ENCODE peak calls at places on chromosomes 13 and 19, in ten cellular contexts. D is Panc1, E is activated B cell treated with CpG ODN at 0.5 μM for 24 hours, W is B cell, V is lower leg skin, P is Caco-2, F is A549, H is IMR-90, C is left ventricle myocardium inferior, X is kidney. Y is an unnamed sample.

GRCh38 chr13:48857576-48857975 is 118.1 kb upstream of the FNDC3A start:
- DNase-seq in P (no peak), V (no peak), F (no peak), X (no peak), W (no peak), E (no peak), H (no peak), D (no peak), C (no peak), Y (no peak)

GRCh38 chr13:109784590-109785140 is 1.7 kb downstream of the IRS2 start:
- DNase-seq in X (peak), D (no peak), F (no peak), P (peak), W (peak), V (peak), C (peak), E (peak), H (peak), Y (peak)

GRCh38 chr19:2554856-2555255 is 78.9 kb downstream of the GADD45B start:
- DNase-seq in C (peak), H (peak), X (peak), P (no peak), V (no peak), F (no peak), E (no peak), D (no peak), W (no peak), Y (no peak)

GRCh38 chr19:11540642-11541041 is 2.0 kb downstream of the CNN1 start:
- DNase-seq in E (no peak), V (no peak), D (no peak), P (no peak), H (no peak), W (no peak), C (no peak), X (no peak), F (no peak), Y (no peak)

GRCh38 chr13:44857736-44858135 is 131.5 kb downstream of the NUFIP1 start:
- DNase-seq in V (no peak), E (no peak), H (no peak), W (no peak), F (no peak), P (no peak), D (no peak), X (no peak), C (no peak), Y (no peak)

GRCh38 chr19:28715157-28715556 is 497.8 kb downstream of the UQCRFS1 start:
- DNase-seq in C (no peak), E (no peak), P (no peak), V (no peak), F (no peak), D (no peak), X (no peak), H (no peak), W (no peak), Y (no peak)

GRCh38 chr19:42285546-42285945 is 16.4 kb upstream of the PRR19 start:
- DNase-seq in H (no peak), X (peak), D (no peak), W (peak), P (no peak), C (no peak), F (peak), V (no peak), E (no peak), Y (no peak)

GRCh38 chr19:39212377-39212742 is 8.3 kb upstream of the SYCN start:
- DNase-seq in P (peak), F (no peak), H (no peak), X (no peak), C (peak), W (peak), V (no peak), E (no peak), D (peak), Y (no peak)

GRCh38 chr13:77981191-77981925 is 62.7 kb upstream of the EDNRB start:
- DNase-seq in H (peak), P (no peak), X (no peak), V (no peak), C (no peak), D (no peak), W (no peak), F (no peak), E (no peak), Y (no peak)

GRCh38 chr13:89082623-89083022 is 1411.5 kb downstream of the SLITRK5 start:
- DNase-seq in P (no peak), D (no peak), E (no peak), C (no peak), X (no peak), H (no peak), V (no peak), W (no peak), F (no peak), Y (no peak)

GRCh38 chr19:47309038-47309437 is 623 bp upstream of the C5AR1 start:
- DNase-seq in X (no peak), E (no peak), F (no peak), W (no peak), V (no peak), P (no peak), D (no peak), H (no peak), C (no peak), Y (no peak)

GRCh38 chr13:33745370-33746324 is 72.3 kb upstream of the RFC3 start:
- DNase-seq in E (no peak), P (no peak), D (no peak), W (peak), C (no peak), H (no peak), V (no peak), F (no peak), X (no peak), Y (no peak)
- TF ChIP-seq CTCF in E (no peak), P (no peak), D (no peak), W (no peak), C (no peak), H (no peak), V (no peak), F (no peak), X (no peak), Y (no peak)

DNA sequence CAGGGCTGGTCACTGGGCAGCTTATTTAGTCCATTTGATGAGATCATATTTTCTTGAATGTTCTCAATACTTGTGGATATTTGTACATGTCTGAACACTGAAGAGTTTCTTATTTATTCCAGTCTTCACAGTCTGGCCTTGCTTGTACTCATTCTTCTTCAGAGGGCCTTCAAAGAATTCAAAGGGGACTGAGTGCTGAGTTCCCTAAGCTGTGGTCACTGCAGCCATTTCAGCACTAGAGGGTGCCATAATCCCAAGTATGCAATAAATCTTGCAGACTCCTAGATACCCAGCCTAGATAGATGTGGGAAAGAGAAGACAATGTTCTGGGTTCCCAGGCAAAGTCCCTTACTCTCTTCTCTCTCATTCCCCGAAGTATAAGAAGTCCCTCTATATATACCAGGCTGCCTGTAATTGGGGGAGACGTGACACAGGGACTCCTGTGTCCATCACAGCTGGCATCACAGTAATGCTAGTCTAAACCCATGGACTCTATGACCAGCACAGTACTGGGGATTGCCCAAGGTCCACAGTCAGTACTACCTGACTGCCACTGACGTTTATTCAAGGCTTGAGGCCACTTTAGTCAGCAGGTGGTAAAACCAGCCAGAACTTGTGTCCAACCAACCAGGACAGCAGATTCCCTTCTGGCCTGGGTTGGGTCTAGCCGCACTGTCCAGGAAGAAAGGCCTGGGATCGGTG is 8.9 kb upstream of the VN1R1 start:
- DNase-seq in F (peak), D (no peak), P (peak), W (peak), E (no peak), X (no peak), H (peak), C (no peak), V (no peak), Y (no peak)
- TF ChIP-seq CTCF in F (peak), D (peak), P (peak), W (peak), E (no peak), X (no peak), H (peak), C (peak), V (no peak), Y (no peak)

GRCh38 chr19:45368737-45369340 is 1.5 kb downstream of the ERCC2 start:
- DNase-seq in V (no peak), E (no peak), X (no peak), C (no peak), W (no peak), F (no peak), H (no peak), D (no peak), P (no peak), Y (no peak)
- TF ChIP-seq CTCF in V (no peak), E (no peak), X (no peak), C (no peak), W (no peak), F (no peak), H (no peak), D (no peak), P (no peak), Y (no peak)

DNA sequence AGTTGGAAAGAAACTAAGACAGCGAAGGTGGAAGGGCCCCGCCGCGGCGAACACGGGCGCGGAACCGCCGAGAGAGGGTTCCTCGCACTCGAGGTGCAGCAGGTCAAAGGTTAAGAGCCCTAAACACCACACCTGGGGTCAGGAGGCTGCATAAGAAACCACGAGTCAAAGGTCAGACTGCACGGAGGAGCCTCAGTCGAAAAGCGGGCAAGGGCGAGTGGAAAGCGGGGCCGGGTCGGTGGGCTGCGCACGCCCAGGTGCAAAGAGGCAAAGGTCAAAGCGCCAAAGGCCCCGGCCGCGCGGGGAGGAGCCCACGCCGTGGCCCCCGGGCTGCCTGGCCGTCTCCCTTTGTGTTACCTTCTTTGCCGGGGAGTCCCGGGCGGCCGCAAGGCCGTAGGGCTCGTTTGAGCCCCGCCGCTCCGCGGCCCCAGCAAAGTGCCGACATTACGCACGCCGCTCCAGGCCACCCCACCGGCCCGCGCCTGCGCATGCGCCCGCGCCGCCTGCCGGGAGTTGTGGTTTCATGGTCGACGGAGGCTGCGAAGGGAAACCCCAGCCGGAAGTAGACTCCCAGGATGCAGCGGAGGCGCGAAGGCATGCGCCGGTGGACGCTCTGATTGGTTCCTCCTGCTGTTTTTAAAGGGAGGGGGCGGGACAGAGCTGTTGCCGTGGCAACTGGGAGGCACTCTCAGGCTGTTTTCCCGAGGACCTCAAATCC is at the start of gene POLRMT:
- DNase-seq in E (peak), P (peak), D (peak), C (peak), V (peak), X (peak), W (peak), H (peak), F (peak), Y (peak)
- TF ChIP-seq CTCF in E (no peak), P (no peak), D (no peak), C (peak), V (no peak), X (no peak), W (no peak), H (peak), F (no peak), Y (no peak)

GRCh38 chr13:30862707-30863106 is 43.4 kb upstream of the MEDAG start:
- DNase-seq in E (no peak), V (no peak), F (no peak), W (no peak), P (no peak), H (no peak), C (peak), D (no peak), X (no peak), Y (no peak)
- TF ChIP-seq CTCF in E (no peak), V (no peak), F (no peak), W (no peak), P (no peak), H (no peak), C (no peak), D (no peak), X (no peak), Y (no peak)

GRCh38 chr13:98143157-98143553 is 261 bp downstream of the FARP1 start:
- DNase-seq in E (no peak), X (peak), H (no peak), C (peak), D (no peak), V (no peak), F (peak), W (peak), P (no peak), Y (no peak)

GRCh38 chr13:98142427-98143156 is at the start of gene FARP1:
- DNase-seq in H (peak), C (peak), V (peak), P (peak), W (peak), D (no peak), X (peak), E (peak), F (peak), Y (no peak)

GRCh38 chr13:98143601-98144500 is 957 bp downstream of the FARP1 start:
- DNase-seq in P (peak), C (peak), W (peak), H (peak), X (no peak), V (peak), E (no peak), D (no peak), F (peak), Y (no peak)

GRCh38 chr13:98141938-98142426 is 912 bp upstream of the FARP1 start:
- DNase-seq in C (peak), X (no peak), W (peak), H (no peak), P (no peak), E (no peak), D (no peak), V (peak), F (no peak), Y (no peak)

DNA sequence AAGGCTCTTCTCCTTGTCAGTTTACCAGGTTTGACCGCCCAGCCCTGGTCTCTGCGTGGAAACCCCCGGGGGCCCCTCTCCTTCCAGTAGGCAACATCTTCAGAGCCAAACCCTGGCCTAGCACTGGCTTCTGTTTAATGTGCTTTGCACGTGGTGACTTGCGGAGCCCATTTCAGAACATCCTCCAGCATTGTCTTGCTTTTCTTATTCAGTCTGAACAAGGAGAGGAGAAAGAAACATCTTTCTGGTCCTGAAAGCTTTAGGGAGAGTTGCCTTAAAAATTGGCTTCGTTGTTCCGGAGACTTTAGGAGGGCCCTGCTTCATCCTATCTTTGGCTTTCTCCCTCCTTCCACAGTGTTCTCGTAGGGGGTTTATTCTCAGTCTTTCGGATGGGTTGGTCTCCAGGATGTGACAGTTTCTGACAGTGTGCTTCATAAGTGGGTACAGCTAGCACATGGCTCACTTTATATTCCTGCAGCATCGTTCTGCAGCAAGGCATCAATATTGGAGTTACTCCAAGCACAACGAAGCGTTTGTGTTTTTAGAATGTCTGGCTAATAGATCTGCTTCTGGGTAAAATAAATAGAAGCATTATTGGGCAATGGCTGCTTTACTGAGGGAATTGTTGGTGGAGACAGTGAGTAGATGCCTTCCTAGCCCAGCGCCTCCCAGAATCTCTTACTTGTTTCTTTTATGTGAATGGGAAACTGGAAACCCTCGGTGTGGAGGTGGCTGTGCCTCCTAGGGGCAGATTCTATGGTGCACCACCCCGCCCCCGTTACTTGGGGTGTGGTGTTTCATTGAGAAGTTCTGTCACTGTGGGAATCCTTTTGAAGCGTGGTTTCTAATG is 1.8 kb downstream of the FARP1 start:
- DNase-seq in X (no peak), F (no peak), W (no peak), P (peak), C (no peak), D (no peak), H (peak), E (no peak), V (no peak), Y (no peak)
- TF ChIP-seq CTCF in X (peak), F (no peak), W (no peak), P (no peak), C (no peak), D (peak), H (peak), E (no peak), V (no peak), Y (no peak)

GRCh38 chr19:48477696-48478338 is 8.6 kb downstream of the CYTH2 start:
- DNase-seq in F (no peak), H (no peak), C (no peak), P (no peak), X (no peak), D (no peak), W (no peak), E (no peak), V (no peak), Y (no peak)
- TF ChIP-seq CTCF in F (no peak), H (no peak), C (no peak), P (no peak), X (no peak), D (no peak), W (no peak), E (no peak), V (no peak), Y (no peak)

DNA sequence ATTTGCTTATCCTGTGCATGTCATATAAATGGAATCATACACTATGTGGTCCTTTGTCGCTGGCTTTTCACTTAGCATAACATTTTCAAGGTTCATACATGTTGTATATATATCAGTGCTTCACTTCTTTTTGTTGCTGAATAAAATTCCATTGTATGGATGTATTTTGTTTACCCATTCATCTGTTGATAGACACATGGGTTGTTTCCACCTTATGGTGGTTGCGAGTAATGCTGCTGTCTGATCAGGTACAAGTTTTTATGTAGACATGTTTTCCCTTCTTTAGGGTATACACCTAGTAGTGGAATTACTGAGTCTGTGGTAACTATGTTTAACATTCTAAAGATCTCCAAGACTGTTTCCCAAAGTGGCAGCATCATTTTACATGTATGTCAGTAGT is 102.5 kb downstream of the RNF17 start:
- DNase-seq in V (no peak), E (no peak), D (no peak), C (no peak), X (no peak), F (no peak), H (no peak), W (no peak), P (no peak), Y (no peak)
- TF ChIP-seq CTCF in V (no peak), E (no peak), D (no peak), C (no peak), X (no peak), F (no peak), H (no peak), W (no peak), P (peak), Y (no peak)

GRCh38 chr13:98449273-98449672 is 127.6 kb downstream of the STK24 start:
- DNase-seq in W (no peak), C (no peak), F (no peak), H (no peak), P (no peak), V (no peak), E (no peak), D (no peak), X (peak), Y (no peak)

GRCh38 chr13:98446234-98446621 is 130.7 kb downstream of the STK24 start:
- DNase-seq in E (peak), X (peak), V (no peak), H (no peak), C (no peak), W (no peak), F (no peak), P (no peak), D (no peak), Y (no peak)

GRCh38 chr13:98448642-98448928 is 128.3 kb downstream of the STK24 start:
- DNase-seq in H (no peak), P (no peak), F (no peak), C (no peak), X (no peak), D (no peak), V (no peak), W (no peak), E (no peak), Y (no peak)

GRCh38 chr13:98447130-98447529 is 129.8 kb downstream of the STK24 start:
- DNase-seq in D (no peak), C (no peak), H (no peak), P (no peak), W (no peak), F (no peak), E (no peak), V (no peak), X (peak), Y (no peak)

GRCh38 chr13:98447881-98448641 is 128.8 kb downstream of the STK24 start:
- DNase-seq in V (no peak), W (peak), H (no peak), E (no peak), F (peak), P (no peak), C (peak), D (no peak), X (peak), Y (peak)
- TF ChIP-seq CTCF in V (no peak), W (no peak), H (peak), E (no peak), F (peak), P (peak), C (peak), D (peak), X (peak), Y (no peak)

GRCh38 chr19:18919895-18920204 is 335 bp downstream of the DDX49 start:
- DNase-seq in C (no peak), E (no peak), D (no peak), W (no peak), F (no peak), X (no peak), H (no peak), P (no peak), V (no peak), Y (no peak)

GRCh38 chr19:18919086-18919894 is at the start of the genes COPE and DDX49:
- DNase-seq in D (peak), W (peak), P (peak), F (peak), H (peak), C (peak), E (peak), X (peak), V (peak), Y (peak)

GRCh38 chr19:18912933-18913332 is 6.3 kb downstream of the COPE start:
- DNase-seq in D (no peak), W (no peak), H (no peak), C (no peak), E (no peak), X (no peak), P (no peak), F (no peak), V (no peak), Y (no peak)

GRCh38 chr19:18913466-18913865 is 5.7 kb downstream of the COPE start:
- DNase-seq in C (no peak), V (no peak), F (no peak), D (no peak), P (no peak), W (no peak), E (no peak), X (no peak), H (no peak), Y (no peak)

DNA sequence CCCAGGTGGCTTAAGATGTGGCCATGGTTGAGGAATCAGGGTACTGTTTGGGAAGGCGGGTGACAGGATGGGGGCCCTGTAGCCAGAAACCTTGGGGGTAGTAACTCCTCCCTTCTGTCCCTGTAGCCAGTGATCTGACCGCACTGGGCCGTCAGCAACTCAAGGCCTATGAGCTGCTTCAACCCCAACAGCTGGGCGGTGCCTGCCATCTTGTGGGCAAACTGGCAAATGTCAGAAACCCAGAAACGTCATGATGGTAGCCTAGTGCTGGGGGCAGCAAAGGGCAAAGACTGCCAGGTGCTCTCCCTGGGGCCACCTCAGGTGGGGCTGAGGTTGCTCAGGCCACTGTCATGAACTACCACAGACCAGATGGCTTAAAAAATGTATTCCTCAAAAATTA is 3.5 kb downstream of the COPE start:
- DNase-seq in P (peak), E (no peak), V (no peak), C (no peak), F (no peak), H (peak), D (no peak), W (peak), X (no peak), Y (no peak)
- TF ChIP-seq CTCF in P (no peak), E (no peak), V (no peak), C (peak), F (peak), H (peak), D (no peak), W (peak), X (peak), Y (no peak)

Y was measured in omental fat pad.